ENCODE peak calls at places on chromosomes 1 and 21, in seven cellular contexts. A is K562, Z is GM12878, H is HCT116, X is SK-N-SH, K is H1, E is HepG2. M is an unnamed sample.

GRCh38 chr21:46023126-46023985 is 41.8 kb downstream of the COL6A1 start:
- DNase-seq in A (no peak), E (no peak), H (no peak), K (no peak), X (no peak), Z (no peak), M (no peak)

GRCh38 chr21:26437326-26438009 is 135.6 kb downstream of the CYYR1 start:
- DNase-seq in K (no peak), Z (no peak), H (no peak), X (no peak), A (no peak), E (no peak), M (no peak)

GRCh38 chr1:154574715-154575114 is 7.1 kb downstream of the CHRNB2 start:
- DNase-seq in Z (no peak), E (no peak), K (no peak), H (no peak), A (peak; percentile 36), X (peak; percentile 81), M (no peak)

GRCh38 chr1:41504126-41505035 is 19.9 kb upstream of the EDN2 start:
- DNase-seq in Z (no peak), K (no peak), H (peak; percentile 63), X (no peak), E (no peak), A (peak; percentile 29), M (no peak)

GRCh38 chr1:115877511-115877910 is 36.6 kb upstream of the NHLH2 start:
- DNase-seq in Z (no peak), H (no peak), X (no peak), E (no peak), K (no peak), A (no peak), M (peak; percentile 28)

GRCh38 chr1:154975409-154976205 is 1.1 kb downstream of the CKS1B start:
- DNase-seq in E (no peak), Z (peak; percentile 51), K (no peak), A (peak; percentile 78), X (no peak), H (no peak), M (no peak)

GRCh38 chr1:22132517-22133235 is 10.2 kb downstream of the WNT4 start:
- DNase-seq in H (no peak), E (no peak), K (no peak), X (no peak), Z (no peak), A (no peak), M (no peak)

GRCh38 chr1:180257028-180257386 is 26.9 kb downstream of the LHX4 start:
- DNase-seq in A (no peak), K (no peak), H (no peak), Z (no peak), E (no peak), X (no peak), M (no peak)

GRCh38 chr1:71339238-71339637 is 258.4 kb upstream of the ZRANB2 start:
- DNase-seq in E (no peak), K (no peak), X (no peak), A (no peak), Z (no peak), H (no peak), M (no peak)

GRCh38 chr1:82162526-82163420 is 362.0 kb downstream of the ADGRL2 start:
- DNase-seq in A (no peak), K (no peak), Z (no peak), E (no peak), X (no peak), H (no peak), M (no peak)

GRCh38 chr1:111559736-111560279 is 56.4 kb upstream of the ADORA3 start:
- DNase-seq in E (peak; percentile 93), Z (no peak), H (no peak), X (no peak), K (no peak), A (no peak), M (no peak)

GRCh38 chr21:45819478-45820170 is 161.9 kb upstream of the COL6A1 start:
- DNase-seq in K (no peak), X (peak; percentile 83), E (no peak), A (no peak), Z (no peak), H (no peak), M (no peak)

GRCh38 chr1:29991025-29991424 is 732.4 kb downstream of the MATN1 start:
- DNase-seq in A (peak; percentile 7), X (peak; percentile 41), H (no peak), K (no peak), Z (no peak), E (no peak), M (no peak)

GRCh38 chr1:33903210-33903589 is 39.3 kb downstream of the HMGB4 start:
- DNase-seq in X (no peak), E (no peak), H (no peak), A (no peak), K (no peak), Z (peak; percentile 33), M (no peak)

GRCh38 chr1:31760901-31761470 is 3.2 kb downstream of the ADGRB2 start:
- DNase-seq in A (peak; percentile 62), E (peak; percentile 25), H (no peak), Z (no peak), K (no peak), X (peak; percentile 80), M (peak; percentile 66)

GRCh38 chr21:32658524-32658923 is 46.3 kb upstream of the CFAP298 start:
- DNase-seq in H (no peak), Z (no peak), E (peak; percentile 46), K (no peak), X (no peak), A (no peak), M (no peak)

GRCh38 chr1:184791199-184791935 is 36.7 kb upstream of the EDEM3 start:
- DNase-seq in H (no peak), E (no peak), A (no peak), Z (no peak), X (no peak), K (no peak), M (no peak)

GRCh38 chr1:149978547-149979023 is 31.9 kb downstream of the OTUD7B start:
- DNase-seq in A (peak; percentile 13), Z (no peak), E (peak; percentile 86), X (no peak), H (no peak), K (no peak), M (no peak)

GRCh38 chr1:212916395-212917133 is 33.8 kb upstream of the VASH2 start:
- DNase-seq in K (no peak), X (no peak), E (peak; percentile 50), Z (no peak), H (no peak), A (peak; percentile 39), M (peak; percentile 84)

GRCh38 chr21:39189857-39190604 is 6.8 kb upstream of the PSMG1 start:
- DNase-seq in Z (no peak), K (no peak), A (no peak), E (no peak), H (no peak), X (no peak), M (no peak)

DNA sequence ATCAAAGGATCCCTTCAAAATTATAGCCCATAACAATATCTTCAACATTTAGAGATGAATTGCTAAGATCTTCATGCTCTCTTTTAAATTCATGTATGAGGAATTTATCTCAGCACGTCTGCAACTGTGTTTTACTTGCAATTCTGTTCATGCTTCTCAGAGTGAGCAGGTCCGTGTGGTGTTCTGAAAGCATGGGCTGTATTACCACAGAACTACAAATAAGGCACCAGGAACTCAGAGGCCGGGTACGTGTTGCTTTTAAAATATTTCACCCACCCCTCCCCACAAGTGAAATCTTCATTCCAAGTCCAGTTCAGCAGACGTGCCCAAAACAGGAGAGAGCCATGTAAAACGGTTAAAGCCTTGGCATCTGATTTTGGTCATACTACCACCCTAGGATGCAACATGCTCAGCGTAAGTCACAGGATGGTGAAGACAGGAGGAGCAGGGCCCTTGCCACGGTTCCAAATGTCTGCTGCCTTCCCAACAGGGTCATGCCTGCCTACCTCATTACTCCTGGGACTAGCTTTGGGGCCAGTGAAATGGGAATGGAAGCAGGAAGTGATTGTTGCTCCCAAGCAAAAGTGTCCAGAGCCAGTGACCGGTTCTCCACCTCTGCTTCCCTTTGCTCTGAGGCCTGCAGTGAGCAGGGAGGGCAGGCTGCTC is 133.7 kb downstream of the PTPN14 start:
- DNase-seq in A (no peak), X (no peak), Z (no peak), K (no peak), H (no peak), E (no peak), M (no peak)
- TF ChIP-seq YY1 in A (no peak), X (no peak), Z (no peak), K (no peak), H (no peak), E (no peak), M (no peak)

GRCh38 chr1:211637066-211637465 is 38.4 kb downstream of the NEK2 start:
- DNase-seq in E (no peak), X (no peak), K (no peak), A (no peak), Z (no peak), H (no peak), M (no peak)
- H3K4me1 ChIP-seq in E (peaks cover 91% of the 10 kb centered on the region), X (peaks cover 21% of the 10 kb centered on the region), K (no peaks in the 10 kb centered on the region), A (peaks cover 14% of the 10 kb centered on the region), Z (peaks cover 9% of the 10 kb centered on the region), H (peaks cover 28% of the 10 kb centered on the region), M (peaks cover 10% of the 10 kb centered on the region)

DNA sequence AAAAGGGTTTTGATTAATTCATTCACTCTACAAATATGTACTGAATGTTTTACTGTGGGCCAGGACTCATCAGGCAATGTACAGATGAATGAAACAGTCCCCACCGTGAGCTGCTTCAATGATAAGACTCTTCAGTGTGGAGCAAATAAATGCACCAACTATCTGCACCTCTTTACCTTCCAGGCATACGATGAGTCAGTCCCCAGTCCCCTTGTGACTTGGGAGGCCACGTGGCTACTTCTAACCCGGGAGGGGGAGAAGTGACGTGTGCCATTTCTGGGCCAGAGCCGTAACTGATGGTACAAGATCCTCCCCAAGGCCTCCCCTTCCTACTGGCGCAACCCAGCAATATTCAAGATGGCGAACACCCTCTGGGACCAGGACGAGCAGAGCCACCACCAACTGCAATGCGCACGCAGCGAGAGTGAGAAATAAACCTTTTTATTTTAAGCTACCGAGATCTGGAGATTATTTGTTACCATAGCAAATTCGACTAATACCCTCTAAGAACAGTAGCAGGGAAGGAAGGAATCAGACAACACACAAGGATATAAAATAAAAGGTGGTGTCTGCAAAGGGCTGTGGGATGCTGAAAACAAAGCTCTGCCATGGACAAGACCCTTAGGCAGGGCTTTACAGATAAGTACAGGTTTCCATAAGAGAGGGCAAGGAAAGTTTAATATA is 74.5 kb downstream of the NPHP4 start:
- DNase-seq in E (no peak), A (peak; percentile 98), Z (no peak), X (no peak), H (no peak), K (no peak), M (no peak)
- TF ChIP-seq YY1 in E (no peak), A (peak; percentile 98), Z (no peak), X (no peak), H (no peak), K (no peak), M (no peak)

DNA sequence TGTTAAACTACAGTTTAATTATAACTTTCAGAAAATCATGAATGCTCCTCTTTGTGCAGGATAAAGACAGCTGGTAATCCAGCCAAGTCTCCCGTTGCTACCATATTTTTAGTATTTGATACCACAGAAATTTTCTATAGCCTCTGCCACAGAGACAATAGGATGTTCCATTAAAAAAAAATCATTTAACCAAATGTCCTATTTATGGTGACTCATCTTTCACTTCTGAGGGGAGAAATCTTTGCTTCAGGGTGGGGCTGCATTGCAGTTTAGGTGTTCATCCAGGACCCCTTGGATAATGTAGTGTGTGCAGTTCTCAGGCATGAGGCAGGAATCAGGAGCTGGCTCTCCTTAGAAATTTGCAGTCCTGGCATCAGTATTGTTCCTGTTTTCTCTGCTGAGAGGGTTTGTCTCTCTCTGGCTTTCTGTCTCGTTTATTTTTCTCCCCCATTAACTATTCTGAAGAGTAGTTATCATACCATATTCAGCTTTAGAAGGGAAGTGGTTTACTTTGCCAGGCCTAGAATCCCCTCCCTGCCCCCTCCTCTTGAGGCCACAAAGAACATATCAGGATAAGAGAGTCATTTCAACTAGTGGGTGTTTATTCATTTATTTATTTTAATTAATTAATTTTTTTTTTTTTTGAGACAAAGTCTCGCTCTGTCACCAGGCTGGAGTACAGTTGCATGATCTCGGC is 3.1 kb downstream of the PRUNE1 start:
- DNase-seq in K (no peak), H (no peak), E (no peak), Z (no peak), A (no peak), X (no peak), M (no peak)
- H3K4me1 ChIP-seq in K (peaks cover 9% of the 10 kb centered on the region), H (peaks cover 30% of the 10 kb centered on the region), E (peaks cover 72% of the 10 kb centered on the region), Z (peaks cover 7% of the 10 kb centered on the region), A (peaks cover 46% of the 10 kb centered on the region), X (peaks cover 6% of the 10 kb centered on the region), M (peaks cover 6% of the 10 kb centered on the region)